ENCODE peak calls at places on chromosomes 1 and 21, in four cellular contexts. R is cardiac fibroblast; H is neural progenitor cell; D is stimulated activated CD4-positive, alpha-beta T cell treated with anti-CD3 and anti-CD28 coated beads, Interleukin-15, amount 100 ng/mL, for 24 hours. U is an unnamed sample.

GRCh38 chr1:239061770-239062169 is 324.6 kb upstream of the CHRM3 start:
- DNase-seq in R (no peak), H (no peak), D (no peak), U (no peak)

GRCh38 chr1:109468903-109469302 is 2.6 kb downstream of the SYPL2 start:
- DNase-seq in R (no peak), H (no peak), D (no peak), U (no peak)

GRCh38 chr21:33078907-33079582 is 9.1 kb downstream of the OLIG1 start:
- DNase-seq in R (peak), H (no peak), D (peak), U (peak)

GRCh38 chr1:206742702-206743383 is 27.7 kb upstream of the IL19 start:
- DNase-seq in R (no peak), H (no peak), D (peak), U (no peak)

GRCh38 chr21:42343963-42344510 is 6.8 kb downstream of the TFF2 start:
- DNase-seq in R (no peak), H (no peak), D (no peak), U (no peak)

GRCh38 chr1:92961896-92962752 is 862 bp upstream of the DIPK1A start:
- DNase-seq in R (peak), H (peak), D (peak), U (no peak)

GRCh38 chr1:51299185-51299584 is 31.2 kb downstream of the TTC39A start:
- DNase-seq in R (no peak), H (no peak), D (no peak), U (no peak)

GRCh38 chr1:110068646-110069301 is 1.7 kb downstream of the ALX3 start:
- DNase-seq in R (no peak), H (peak), D (peak), U (no peak)

GRCh38 chr1:54118704-54119103 is 34.1 kb downstream of the CDCP2 start:
- DNase-seq in R (peak), H (no peak), D (no peak), U (peak)

GRCh38 chr1:183576537-183576936 is 13.7 kb downstream of the NCF2 start:
- DNase-seq in R (no peak), H (no peak), D (no peak), U (no peak)

GRCh38 chr1:206490643-206491421 is 16.5 kb upstream of the RASSF5 start:
- DNase-seq in R (peak), H (no peak), D (no peak), U (peak)

GRCh38 chr1:198254521-198254920 is 97.7 kb downstream of the NEK7 start:
- DNase-seq in R (peak), H (no peak), D (no peak), U (no peak)

GRCh38 chr1:168671782-168672181 is 57.2 kb downstream of the DPT start:
- DNase-seq in R (no peak), H (no peak), D (no peak), U (no peak)

GRCh38 chr1:19367584-19368041 is 55.5 kb downstream of the SLC66A1 start:
- DNase-seq in R (peak), H (no peak), D (no peak), U (no peak)

GRCh38 chr1:225915538-225915991 is 8.5 kb downstream of the PYCR2 start:
- DNase-seq in R (no peak), H (no peak), D (no peak), U (no peak)

GRCh38 chr1:18972531-18972930 is 16.1 kb upstream of the IFFO2 start:
- DNase-seq in R (peak), H (no peak), D (peak), U (no peak)

GRCh38 chr1:59361766-59362165 is 64.9 kb downstream of the FGGY start:
- DNase-seq in R (peak), H (no peak), D (no peak), U (peak)

GRCh38 chr1:178942285-178943218 is 71.7 kb upstream of the ANGPTL1 start:
- DNase-seq in R (peak), H (no peak), D (no peak), U (peak)

GRCh38 chr1:34606504-34606903 is 148.3 kb upstream of the GJB5 start:
- DNase-seq in R (no peak), H (no peak), D (no peak), U (no peak)

GRCh38 chr1:6948861-6949260 is 163.6 kb downstream of the CAMTA1 start:
- DNase-seq in R (no peak), H (no peak), D (no peak), U (no peak)

GRCh38 chr1:168960595-168960994 is 145.9 kb upstream of the ATP1B1 start:
- DNase-seq in R (peak), H (no peak), D (no peak), U (no peak)

GRCh38 chr1:171257207-171258052 is 9.1 kb downstream of the FMO1 start:
- DNase-seq in R (peak), H (no peak), D (no peak), U (no peak)

GRCh38 chr1:116259665-116260064 is 113.4 kb upstream of the ATP1A1 start:
- DNase-seq in R (no peak), H (no peak), D (no peak), U (no peak)

GRCh38 chr21:15752763-15753407 is 23.1 kb downstream of the USP25 start:
- DNase-seq in R (no peak), H (peak), D (no peak), U (no peak)

GRCh38 chr1:65265296-65266271 is 43.8 kb upstream of the DNAJC6 start:
- DNase-seq in R (peak), H (peak), D (peak), U (peak)

GRCh38 chr1:173341307-173341706 is 134.2 kb upstream of the TNFSF4 start:
- DNase-seq in R (peak), H (no peak), D (no peak), U (peak)